ENCODE peak calls at places on chromosomes 1 and 21, in eight cellular contexts. S is HTR-8/SVneo; D is SIG-M5; V is MCF 10A; W is GM12891; P is Panc1; C is A549; I is activated gamma-delta T cell treated with anti-CD3 and anti-CD28 coated beads, Interleukin-2, amount 50 U/mL, for 16 hours. N is an unnamed sample.

GRCh38 chr1:109873278-109874175 is 37.1 kb upstream of the CSF1 start:
- DNase-seq in P (no peak), S (no peak), D (no peak), W (no peak), C (peak; percentile 16), I (no peak), V (peak; percentile 80), N (no peak)

GRCh38 chr1:206738370-206739366 is 31.9 kb upstream of the IL19 start:
- DNase-seq in D (no peak), V (peak; percentile 74), I (no peak), P (no peak), S (peak; percentile 50), W (no peak), C (peak; percentile 43), N (no peak)

GRCh38 chr21:34517491-34518245 is 5.7 kb upstream of the KCNE1 start:
- DNase-seq in W (no peak), I (no peak), P (no peak), V (no peak), D (peak; percentile 49), C (peak; percentile 16), S (no peak), N (no peak)

GRCh38 chr1:209349372-209350324 is 233.9 kb upstream of the CAMK1G start:
- DNase-seq in I (no peak), D (no peak), W (no peak), S (peak; percentile 39), V (no peak), C (no peak), P (no peak), N (no peak)

GRCh38 chr1:28526886-28527285 is 21.0 kb downstream of the RCC1 start:
- DNase-seq in I (no peak), V (no peak), C (peak; percentile 54), S (no peak), P (no peak), D (no peak), W (no peak), N (no peak)

GRCh38 chr1:184051485-184052193 is at the start of gene TSEN15:
- DNase-seq in P (no peak), D (peak; percentile 58), I (peak; percentile 68), S (peak; percentile 76), C (peak; percentile 84), V (peak; percentile 94), W (peak; percentile 62), N (no peak)

GRCh38 chr1:236124965-236125364 is 17.4 kb upstream of the GPR137B start:
- DNase-seq in V (no peak), W (no peak), P (no peak), C (peak; percentile 35), I (no peak), S (no peak), D (no peak), N (no peak)

GRCh38 chr1:185317886-185318310 is 855 bp upstream of the IVNS1ABP start:
- DNase-seq in I (peak; percentile 63), V (peak; percentile 75), S (peak; percentile 2), W (peak; percentile 43), P (peak; percentile 10), C (peak; percentile 42), D (no peak), N (no peak)

GRCh38 chr1:22131875-22132486 is 10.9 kb downstream of the WNT4 start:
- DNase-seq in W (peak; percentile 94), V (peak; percentile 61), C (peak; percentile 43), S (peak; percentile 61), P (no peak), I (peak; percentile 33), D (no peak), N (no peak)

GRCh38 chr1:9529190-9529589 is 10.1 kb upstream of the SLC25A33 start:
- DNase-seq in C (no peak), S (no peak), P (no peak), D (no peak), V (no peak), W (peak; percentile 42), I (no peak), N (no peak)

GRCh38 chr1:116874622-116875277 is 35.0 kb upstream of the PTGFRN start:
- DNase-seq in W (no peak), P (no peak), I (no peak), C (no peak), D (peak; percentile 25), S (no peak), V (no peak), N (no peak)

GRCh38 chr1:65417729-65418128 is 2.7 kb upstream of the LEPR start:
- DNase-seq in C (no peak), V (no peak), W (no peak), P (no peak), D (no peak), I (no peak), S (no peak), N (no peak)

GRCh38 chr1:5099558-5099957 is 445.1 kb downstream of the AJAP1 start:
- DNase-seq in P (no peak), W (no peak), D (no peak), S (no peak), I (no peak), V (no peak), C (no peak), N (no peak)

GRCh38 chr1:119093721-119094120 is 46.7 kb downstream of the WARS2 start:
- DNase-seq in S (no peak), D (no peak), C (no peak), I (no peak), W (no peak), P (no peak), V (no peak), N (no peak)

GRCh38 chr1:109664671-109665070 is 3.2 kb upstream of the GSTM2 start:
- DNase-seq in C (no peak), I (no peak), P (no peak), S (no peak), D (no peak), V (no peak), W (no peak), N (no peak)

GRCh38 chr1:227791425-227792090 is 23.9 kb upstream of the PRSS38 start:
- DNase-seq in C (no peak), P (no peak), I (no peak), S (no peak), D (no peak), W (no peak), V (no peak), N (no peak)

GRCh38 chr1:30522031-30523004 is 201.1 kb downstream of the MATN1 start:
- DNase-seq in C (no peak), S (no peak), I (no peak), V (peak; percentile 74), D (no peak), W (no peak), P (no peak), N (no peak)

GRCh38 chr1:59272507-59272906 is 24.4 kb upstream of the FGGY start:
- DNase-seq in W (no peak), D (no peak), C (no peak), I (no peak), V (peak; percentile 31), P (no peak), S (no peak), N (peak; percentile 27)

GRCh38 chr1:101592861-101593260 is 356.0 kb downstream of the S1PR1 start:
- DNase-seq in S (no peak), W (no peak), D (no peak), C (no peak), I (no peak), P (no peak), V (peak; percentile 22), N (no peak)

GRCh38 chr21:42474982-42475381 is 21.0 kb downstream of the RSPH1 start:
- DNase-seq in I (no peak), D (no peak), C (no peak), S (no peak), W (no peak), V (no peak), P (no peak), N (no peak)

GRCh38 chr1:61079898-61080336 is 2.4 kb upstream of the NFIA start:
- DNase-seq in I (no peak), D (no peak), V (peak; percentile 93), P (peak; percentile 65), W (no peak), S (no peak), C (peak; percentile 79), N (no peak)

GRCh38 chr1:226226601-226227000 is 3.1 kb downstream of the MIXL1 start:
- DNase-seq in V (no peak), D (no peak), P (no peak), W (no peak), C (no peak), S (no peak), I (no peak), N (no peak)

GRCh38 chr1:115337633-115338456 is at the start of gene NGF:
- DNase-seq in S (peak; percentile 49), I (no peak), P (no peak), D (no peak), V (peak; percentile 10), C (peak; percentile 27), W (no peak), N (no peak)

GRCh38 chr1:115454835-115455511 is 116.9 kb upstream of the NGF start:
- DNase-seq in V (no peak), W (no peak), D (no peak), I (no peak), P (no peak), S (no peak), C (no peak), N (no peak)

GRCh38 chr21:31222142-31222541 is 121.9 kb downstream of the TIAM1 start:
- DNase-seq in I (no peak), W (no peak), D (no peak), S (no peak), V (peak; percentile 51), C (no peak), P (no peak), N (peak; percentile 55)

GRCh38 chr1:103265551-103265950 is 157.2 kb upstream of the COL11A1 start:
- DNase-seq in C (peak; percentile 4), S (no peak), D (no peak), P (no peak), I (no peak), W (no peak), V (no peak), N (no peak)

GRCh38 chr21:45293726-45294401 is 6.2 kb upstream of the POFUT2 start:
- DNase-seq in C (no peak), I (no peak), V (no peak), S (no peak), P (no peak), D (no peak), W (no peak), N (no peak)

GRCh38 chr1:20848162-20848561 is 61.1 kb upstream of the HP1BP3 start:
- DNase-seq in C (peak; percentile 85), V (peak; percentile 47), S (no peak), D (no peak), I (no peak), P (peak; percentile 18), W (no peak), N (peak; percentile 15)